ENCODE peak calls at places on chromosomes 2 and 18, in ten cellular contexts. Z, N, H, C, P, E, U, B, J and Y are unnamed samples.
A peak's percentile ranks its signal among the peaks of the same experiment; 100 is the strongest.

GRCh38 chr2:88765154-88765948 is 73.9 kb downstream of the RPIA start:
- DNase-seq in Z (no peak), N (peak; percentile 52), H (peak; percentile 50), C (no peak), P (no peak), E (no peak), U (no peak), B (peak; percentile 44), J (no peak), Y (no peak)

GRCh38 chr18:67771271-67771670 is 254.8 kb upstream of the DSEL start:
- DNase-seq in Z (no peak), N (no peak), H (no peak), C (no peak), P (no peak), E (no peak), U (no peak), B (peak; percentile 66), J (no peak), Y (no peak)

GRCh38 chr2:98697651-98698337 is 33.1 kb downstream of the MGAT4A start:
- DNase-seq in Z (no peak), N (no peak), H (no peak), C (no peak), P (no peak), E (no peak), U (no peak), B (no peak), J (no peak), Y (no peak)

GRCh38 chr2:187842978-187843847 is 289.0 kb upstream of the TFPI start:
- DNase-seq in Z (peak; percentile 69), N (no peak), H (peak; percentile 19), C (peak; percentile 17), P (peak; percentile 28), E (no peak), U (no peak), B (peak; percentile 73), J (no peak), Y (peak; percentile 15)

GRCh38 chr2:61009355-61009754 is 8.2 kb upstream of the PEX13 start:
- DNase-seq in Z (no peak), N (no peak), H (no peak), C (no peak), P (no peak), E (no peak), U (no peak), B (no peak), J (no peak), Y (no peak)

GRCh38 chr2:98554116-98554861 is 54.0 kb downstream of the COA5 start:
- DNase-seq in Z (no peak), N (peak; percentile 61), H (no peak), C (no peak), P (no peak), E (no peak), U (no peak), B (no peak), J (no peak), Y (no peak)

GRCh38 chr2:241933175-241933911 is 63.8 kb downstream of the RTP5 start:
- DNase-seq in Z (no peak), N (no peak), H (no peak), C (peak; percentile 57), P (peak; percentile 37), E (no peak), U (no peak), B (no peak), J (peak; percentile 67), Y (no peak)

GRCh38 chr2:31212659-31213058 is 4.7 kb downstream of the CAPN14 start:
- DNase-seq in Z (no peak), N (no peak), H (no peak), C (no peak), P (no peak), E (no peak), U (no peak), B (no peak), J (no peak), Y (no peak)

GRCh38 chr18:49335677-49336076 is 124.8 kb downstream of the DYM start:
- DNase-seq in Z (peak; percentile 18), N (no peak), H (peak; percentile 10), C (no peak), P (no peak), E (no peak), U (no peak), B (no peak), J (no peak), Y (no peak)

GRCh38 chr18:42310956-42311355 is 355.9 kb downstream of the PIK3C3 start:
- DNase-seq in Z (peak; percentile 2), N (no peak), H (no peak), C (no peak), P (no peak), E (no peak), U (no peak), B (no peak), J (peak; percentile 50), Y (no peak)

GRCh38 chr2:41717883-41718282 is 329.9 kb upstream of the PKDCC start:
- DNase-seq in Z (no peak), N (no peak), H (no peak), C (no peak), P (no peak), E (no peak), U (no peak), B (no peak), J (no peak), Y (no peak)

GRCh38 chr2:9158786-9159779 is 47.5 kb upstream of the ASAP2 start:
- DNase-seq in Z (no peak), N (no peak), H (no peak), C (no peak), P (no peak), E (no peak), U (no peak), B (no peak), J (no peak), Y (no peak)

GRCh38 chr2:17309741-17310339 is 208.4 kb downstream of the RAD51AP2 start:
- DNase-seq in Z (peak; percentile 64), N (peak; percentile 8), H (peak; percentile 73), C (peak; percentile 45), P (peak; percentile 58), E (peak; percentile 63), U (no peak), B (peak; percentile 44), J (no peak), Y (peak; percentile 41)

GRCh38 chr18:44826418-44827259 is 146.0 kb downstream of the SETBP1 start:
- DNase-seq in Z (no peak), N (peak; percentile 99), H (no peak), C (no peak), P (no peak), E (no peak), U (no peak), B (peak; percentile 78), J (peak; percentile 82), Y (no peak)

GRCh38 chr2:11921030-11921583 is 174.7 kb downstream of the LPIN1 start:
- DNase-seq in Z (peak; percentile 14), N (peak; percentile 19), H (no peak), C (no peak), P (no peak), E (no peak), U (no peak), B (no peak), J (no peak), Y (no peak)

GRCh38 chr18:72460210-72460680 is 83.9 kb downstream of the CBLN2 start:
- DNase-seq in Z (no peak), N (peak; percentile 29), H (no peak), C (no peak), P (no peak), E (no peak), U (no peak), B (no peak), J (no peak), Y (no peak)

GRCh38 chr18:57921708-57922107 is 118.6 kb upstream of the ATP8B1 start:
- DNase-seq in Z (peak; percentile 55), N (no peak), H (no peak), C (no peak), P (no peak), E (no peak), U (no peak), B (no peak), J (no peak), Y (no peak)

GRCh38 chr2:58006256-58006951 is 40.2 kb upstream of the VRK2 start:
- DNase-seq in Z (no peak), N (no peak), H (no peak), C (no peak), P (no peak), E (no peak), U (no peak), B (no peak), J (no peak), Y (no peak)

GRCh38 chr18:50285071-50285470 is 2.4 kb downstream of the CXXC1 start:
- DNase-seq in Z (no peak), N (no peak), H (no peak), C (no peak), P (no peak), E (no peak), U (no peak), B (no peak), J (no peak), Y (no peak)

GRCh38 chr18:75167759-75168211 is 41.2 kb downstream of the PTGR3 start:
- DNase-seq in Z (no peak), N (peak; percentile 82), H (no peak), C (no peak), P (no peak), E (no peak), U (no peak), B (peak; percentile 19), J (peak; percentile 73), Y (no peak)

GRCh38 chr18:57547260-57547659 is 39.2 kb downstream of the FECH start:
- DNase-seq in Z (no peak), N (no peak), H (no peak), C (no peak), P (no peak), E (no peak), U (no peak), B (no peak), J (no peak), Y (no peak)

GRCh38 chr2:219461061-219461514 is 26.4 kb downstream of the SPEG start:
- DNase-seq in Z (peak; percentile 96), N (no peak), H (no peak), C (no peak), P (no peak), E (no peak), U (no peak), B (no peak), J (peak; percentile 78), Y (no peak)

GRCh38 chr2:27442981-27443323 is 771 bp downstream of the KRTCAP3 start:
- DNase-seq in Z (no peak), N (no peak), H (no peak), C (no peak), P (no peak), E (no peak), U (no peak), B (no peak), J (no peak), Y (no peak)

GRCh38 chr2:105802587-105802986 is 57.9 kb downstream of the NCK2 start:
- DNase-seq in Z (peak; percentile 70), N (no peak), H (no peak), C (no peak), P (no peak), E (no peak), U (peak; percentile 43), B (no peak), J (no peak), Y (no peak)

GRCh38 chr2:179429060-179429471 is 164.4 kb upstream of the SESTD1 start:
- DNase-seq in Z (no peak), N (no peak), H (no peak), C (no peak), P (no peak), E (no peak), U (no peak), B (no peak), J (no peak), Y (no peak)